ENCODE peak calls at places on chromosomes 4 and X, in eight cellular contexts. One of them, this sample, is unnamed.

GRCh38 chrX:131741103-131741581 is 197.3 kb downstream of the OR13H1 start:
- DNase-seq in ecto neural progenitor cell: no peak
- DNase-seq in NCI-H1694 treated with DMSO at 0.1 percent for 48 hours: no peak
- DNase-seq in PC-3: no peak
- DNase-seq in neural crest cell: no peak
- DNase-seq in ACHN: no peak
- DNase-seq in tibial nerve: no peak
- DNase-seq in Panc1: no peak
- DNase-seq in this sample: no peak

GRCh38 chr4:75107703-75108612 is 175.0 kb downstream of the PARM1 start:
- DNase-seq in PC-3: peak; percentile 34
- DNase-seq in tibial nerve: no peak
- DNase-seq in Panc1: no peak
- DNase-seq in neural crest cell: no peak
- DNase-seq in ecto neural progenitor cell: no peak
- DNase-seq in ACHN: no peak
- DNase-seq in NCI-H1694 treated with DMSO at 0.1 percent for 48 hours: peak; percentile 40
- DNase-seq in this sample: peak; percentile 58

GRCh38 chr4:23878912-23879732 is 10.7 kb downstream of the PPARGC1A start:
- DNase-seq in neural crest cell: no peak
- DNase-seq in ecto neural progenitor cell: no peak
- DNase-seq in NCI-H1694 treated with DMSO at 0.1 percent for 48 hours: no peak
- DNase-seq in tibial nerve: no peak
- DNase-seq in ACHN: no peak
- DNase-seq in Panc1: no peak
- DNase-seq in PC-3: no peak
- DNase-seq in this sample: no peak

GRCh38 chrX:152632445-152633097 is 5.1 kb upstream of the GABRQ start:
- DNase-seq in neural crest cell: peak; percentile 57
- DNase-seq in ecto neural progenitor cell: no peak
- DNase-seq in tibial nerve: peak; percentile 78
- DNase-seq in Panc1: peak; percentile 13
- DNase-seq in ACHN: peak; percentile 24
- DNase-seq in PC-3: peak; percentile 69
- DNase-seq in NCI-H1694 treated with DMSO at 0.1 percent for 48 hours: peak; percentile 21
- DNase-seq in this sample: no peak

GRCh38 chrX:154032653-154033052 is 13.0 kb upstream of the IRAK1 start:
- DNase-seq in ACHN: no peak
- DNase-seq in ecto neural progenitor cell: no peak
- DNase-seq in tibial nerve: no peak
- DNase-seq in PC-3: no peak
- DNase-seq in Panc1: no peak
- DNase-seq in neural crest cell: no peak
- DNase-seq in NCI-H1694 treated with DMSO at 0.1 percent for 48 hours: no peak
- DNase-seq in this sample: no peak

GRCh38 chr4:109229028-109229427 is 73.4 kb downstream of the COL25A1 start:
- DNase-seq in ACHN: no peak
- DNase-seq in tibial nerve: no peak
- DNase-seq in Panc1: no peak
- DNase-seq in ecto neural progenitor cell: no peak
- DNase-seq in PC-3: no peak
- DNase-seq in neural crest cell: no peak
- DNase-seq in NCI-H1694 treated with DMSO at 0.1 percent for 48 hours: no peak
- DNase-seq in this sample: no peak

GRCh38 chrX:56232221-56233082 is at the start of gene KLF8:
- DNase-seq in ACHN: peak; percentile 40
- DNase-seq in PC-3: no peak
- DNase-seq in NCI-H1694 treated with DMSO at 0.1 percent for 48 hours: no peak
- DNase-seq in neural crest cell: no peak
- DNase-seq in tibial nerve: peak; percentile 34
- DNase-seq in Panc1: no peak
- DNase-seq in ecto neural progenitor cell: peak; percentile 56
- DNase-seq in this sample: no peak

GRCh38 chr4:110848787-110849186 is 225.9 kb upstream of the PITX2 start:
- DNase-seq in neural crest cell: no peak
- DNase-seq in Panc1: no peak
- DNase-seq in ACHN: no peak
- DNase-seq in NCI-H1694 treated with DMSO at 0.1 percent for 48 hours: no peak
- DNase-seq in ecto neural progenitor cell: no peak
- DNase-seq in PC-3: no peak
- DNase-seq in tibial nerve: no peak
- DNase-seq in this sample: no peak

GRCh38 chrX:137354851-137355250 is 211.1 kb upstream of the ZIC3 start:
- DNase-seq in ACHN: no peak
- DNase-seq in PC-3: no peak
- DNase-seq in neural crest cell: no peak
- DNase-seq in NCI-H1694 treated with DMSO at 0.1 percent for 48 hours: no peak
- DNase-seq in ecto neural progenitor cell: no peak
- DNase-seq in tibial nerve: no peak
- DNase-seq in Panc1: no peak
- DNase-seq in this sample: peak; percentile 12

GRCh38 chr4:153676491-153676890 is 7.6 kb upstream of the TLR2 start:
- DNase-seq in ACHN: no peak
- DNase-seq in neural crest cell: no peak
- DNase-seq in Panc1: no peak
- DNase-seq in PC-3: peak; percentile 57
- DNase-seq in NCI-H1694 treated with DMSO at 0.1 percent for 48 hours: no peak
- DNase-seq in tibial nerve: no peak
- DNase-seq in ecto neural progenitor cell: no peak
- DNase-seq in this sample: no peak

GRCh38 chr4:2333356-2333841 is 71.5 kb upstream of the MXD4 start:
- DNase-seq in neural crest cell: no peak
- DNase-seq in Panc1: no peak
- DNase-seq in ACHN: no peak
- DNase-seq in PC-3: no peak
- DNase-seq in tibial nerve: no peak
- DNase-seq in NCI-H1694 treated with DMSO at 0.1 percent for 48 hours: no peak
- DNase-seq in ecto neural progenitor cell: peak; percentile 50
- DNase-seq in this sample: no peak

GRCh38 chr4:5912614-5913019 is 19.7 kb upstream of the CRMP1 start:
- DNase-seq in ACHN: no peak
- DNase-seq in ecto neural progenitor cell: no peak
- DNase-seq in neural crest cell: no peak
- DNase-seq in Panc1: no peak
- DNase-seq in tibial nerve: no peak
- DNase-seq in PC-3: no peak
- DNase-seq in NCI-H1694 treated with DMSO at 0.1 percent for 48 hours: peak; percentile 96
- DNase-seq in this sample: peak; percentile 59